ENCODE peak calls at places on chromosomes 12 and 14, in six cellular contexts. D is GM12891, F is HepG2, K is H1, I is GM12878, N is K562. S is an unnamed sample.

GRCh38 chr12:9699269-9699897 is 29.9 kb downstream of the CLEC2D start:
- DNase-seq in D (no peak), K (no peak), N (no peak), F (no peak), I (no peak), S (no peak)

GRCh38 chr14:96584199-96584906 is 82.2 kb downstream of the PAPOLA start:
- DNase-seq in D (peak; percentile 66), N (peak; percentile 76), F (peak; percentile 65), K (peak; percentile 43), I (no peak), S (peak; percentile 62)

GRCh38 chr14:45249847-45250575 is 3.0 kb downstream of the MIS18BP1 start:
- DNase-seq in F (peak; percentile 29), K (no peak), D (no peak), I (no peak), N (peak; percentile 37), S (no peak)

GRCh38 chr12:119749666-119750065 is 81.7 kb downstream of the PRKAB1 start:
- DNase-seq in K (no peak), I (no peak), N (no peak), D (no peak), F (no peak), S (no peak)

GRCh38 chr14:77031680-77032482 is 3.4 kb upstream of the IRF2BPL start:
- DNase-seq in K (no peak), F (no peak), D (no peak), N (no peak), I (no peak), S (no peak)

GRCh38 chr14:102540310-102541028 is 30.9 kb upstream of the ANKRD9 start:
- DNase-seq in D (no peak), N (no peak), K (no peak), I (no peak), F (peak; percentile 80), S (no peak)

GRCh38 chr14:50060871-50061663 is 55.3 kb downstream of the VCPKMT start:
- DNase-seq in D (no peak), N (peak; percentile 74), I (no peak), F (peak; percentile 89), K (no peak), S (peak; percentile 36)

GRCh38 chr12:93990832-93991748 is 157.3 kb upstream of the PLXNC1 start:
- DNase-seq in F (peak; percentile 45), I (no peak), D (no peak), K (peak; percentile 31), N (peak; percentile 44), S (no peak)

GRCh38 chr14:57412341-57412740 is 22.0 kb downstream of the NAA30 start:
- DNase-seq in F (no peak), I (no peak), D (no peak), N (no peak), K (no peak), S (no peak)
- TF ChIP-seq POLR2A in F (no peak), I (no peak), D (no peak), N (no peak), K (no peak), S (no peak)

DNA sequence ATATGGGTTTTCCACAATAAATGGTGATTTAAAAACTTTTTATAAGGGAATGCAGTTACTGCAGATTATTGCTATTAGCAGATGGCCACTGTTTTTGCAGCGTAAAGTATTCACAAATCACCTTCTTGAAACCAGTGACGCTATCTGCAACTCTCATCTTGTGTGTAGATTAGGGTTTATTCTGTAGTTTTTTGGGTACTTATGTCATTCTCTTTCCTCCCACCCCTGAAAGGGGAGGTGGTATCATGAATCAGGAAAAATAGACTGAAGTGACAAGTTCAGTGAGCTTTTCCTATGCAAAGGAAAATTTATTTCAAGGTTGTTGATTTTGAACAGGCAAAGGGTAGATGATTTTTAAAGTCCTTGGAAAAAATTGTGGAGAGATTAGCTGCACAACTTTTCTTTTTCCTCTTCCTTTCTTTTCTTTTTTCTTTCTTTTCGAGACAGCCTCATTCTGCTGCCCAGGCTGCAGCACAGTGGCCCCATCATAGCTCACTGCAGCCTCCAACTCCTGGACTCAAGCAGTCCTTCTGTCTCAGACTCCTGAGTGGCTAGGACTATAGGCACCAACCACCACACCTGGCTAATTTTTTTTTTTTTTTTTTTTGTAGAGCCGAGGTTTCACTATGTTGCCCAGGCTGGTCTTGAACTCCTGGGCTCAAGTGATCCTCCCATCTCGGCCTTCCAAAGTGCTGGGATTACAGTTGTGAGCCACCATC is 1.6 kb downstream of the FRS2 start:
- DNase-seq in K (no peak), N (peak; percentile 25), I (no peak), F (no peak), D (no peak), S (no peak)
- TF ChIP-seq TAF1 in K (no peak), N (no peak), I (no peak), F (no peak), D (no peak), S (no peak)

DNA sequence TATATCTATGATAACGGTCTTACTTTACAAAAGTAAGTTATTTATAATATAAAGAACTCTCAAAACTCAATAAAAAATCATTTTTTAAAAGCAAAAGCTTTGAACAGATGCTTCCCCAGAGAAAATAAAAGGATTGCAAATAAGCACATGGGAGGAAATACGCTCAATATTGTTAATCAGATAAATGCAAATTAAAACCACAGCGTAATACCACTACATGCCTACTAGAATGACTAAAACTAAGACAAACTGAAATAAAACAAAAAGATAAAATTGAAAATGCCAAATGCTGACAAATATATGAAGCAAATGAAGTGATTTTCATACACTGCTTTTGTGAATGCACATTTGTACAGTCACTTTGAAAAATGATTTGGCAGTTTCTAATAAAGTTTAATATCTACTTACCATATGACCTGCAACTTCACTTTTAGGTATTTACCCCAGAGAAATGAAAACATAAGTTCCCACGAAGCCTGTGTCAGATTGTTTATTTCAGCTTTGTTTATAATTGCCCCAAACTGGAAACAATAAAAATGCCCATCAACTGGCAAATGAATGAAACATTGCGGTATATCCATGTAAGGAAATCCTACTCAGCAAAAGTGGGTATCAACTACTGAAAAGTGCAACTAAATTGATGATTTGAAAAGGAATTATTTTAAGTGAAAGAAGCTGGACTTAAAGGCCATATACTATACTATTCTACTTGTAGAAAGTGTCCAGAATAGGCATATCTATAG is 1072.4 kb downstream of the TMTC2 start:
- DNase-seq in D (no peak), F (no peak), N (no peak), I (no peak), K (no peak), S (no peak)
- TF ChIP-seq POLR2AphosphoS5 in D (no peak), F (no peak), N (no peak), I (no peak), K (no peak), S (no peak)

GRCh38 chr12:57783466-57783801 is 847 bp downstream of the TSFM start:
- DNase-seq in I (no peak), D (no peak), N (no peak), K (no peak), F (no peak), S (no peak)

GRCh38 chr12:57781801-57782200 is 786 bp upstream of the TSFM start:
- DNase-seq in I (no peak), F (no peak), N (no peak), D (no peak), K (no peak), S (no peak)

GRCh38 chr12:57783861-57784260 is 1.3 kb downstream of the TSFM start:
- DNase-seq in D (no peak), F (no peak), K (no peak), N (no peak), I (no peak), S (no peak)

GRCh38 chr12:57782243-57782607 is 362 bp upstream of the TSFM start:
- DNase-seq in N (no peak), D (no peak), I (no peak), F (no peak), K (no peak), S (no peak)

GRCh38 chr12:57782608-57783465 is at the start of gene TSFM:
- DNase-seq in D (peak; percentile 74), N (peak; percentile 85), F (peak; percentile 85), K (peak; percentile 77), I (peak; percentile 68), S (peak; percentile 66)
- TF ChIP-seq POLR2A in D (peak; percentile 90), N (peak; percentile 97), F (peak; percentile 94), K (peak; percentile 96), I (peak; percentile 96), S (peak; percentile 92)

DNA sequence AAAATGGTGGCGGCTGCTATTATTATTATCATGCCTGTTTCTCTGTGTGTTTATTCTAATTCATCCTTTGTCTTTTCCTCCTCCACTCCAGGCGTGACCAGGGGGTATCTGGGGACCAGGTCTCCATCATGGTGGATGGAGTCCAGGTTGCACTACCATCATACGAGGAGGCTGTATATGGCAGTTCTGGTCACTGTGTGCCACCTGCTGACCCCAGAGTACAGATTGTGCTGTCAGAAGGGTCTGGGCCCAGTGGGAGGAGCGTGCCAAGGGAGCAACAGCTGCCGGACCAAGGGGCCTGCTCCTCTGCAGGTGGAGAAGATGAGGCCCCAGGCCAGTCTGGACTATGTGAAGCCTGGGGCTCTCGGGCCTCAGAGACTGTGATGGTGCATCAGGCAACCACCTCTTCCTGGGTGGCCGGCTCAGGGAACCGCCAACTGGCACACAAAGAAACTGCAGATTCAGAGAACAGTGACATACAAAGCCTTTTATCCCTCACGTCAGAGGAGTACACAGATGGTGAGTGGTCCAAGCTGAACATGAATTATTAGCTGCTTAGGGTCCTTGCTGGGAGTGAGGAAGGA is 58.3 kb upstream of the SRSF5 start:
- DNase-seq in D (no peak), F (peak; percentile 41), K (no peak), I (no peak), N (no peak), S (no peak)
- TF ChIP-seq TAF1 in D (no peak), F (no peak), K (no peak), I (no peak), N (no peak), S (no peak)

DNA sequence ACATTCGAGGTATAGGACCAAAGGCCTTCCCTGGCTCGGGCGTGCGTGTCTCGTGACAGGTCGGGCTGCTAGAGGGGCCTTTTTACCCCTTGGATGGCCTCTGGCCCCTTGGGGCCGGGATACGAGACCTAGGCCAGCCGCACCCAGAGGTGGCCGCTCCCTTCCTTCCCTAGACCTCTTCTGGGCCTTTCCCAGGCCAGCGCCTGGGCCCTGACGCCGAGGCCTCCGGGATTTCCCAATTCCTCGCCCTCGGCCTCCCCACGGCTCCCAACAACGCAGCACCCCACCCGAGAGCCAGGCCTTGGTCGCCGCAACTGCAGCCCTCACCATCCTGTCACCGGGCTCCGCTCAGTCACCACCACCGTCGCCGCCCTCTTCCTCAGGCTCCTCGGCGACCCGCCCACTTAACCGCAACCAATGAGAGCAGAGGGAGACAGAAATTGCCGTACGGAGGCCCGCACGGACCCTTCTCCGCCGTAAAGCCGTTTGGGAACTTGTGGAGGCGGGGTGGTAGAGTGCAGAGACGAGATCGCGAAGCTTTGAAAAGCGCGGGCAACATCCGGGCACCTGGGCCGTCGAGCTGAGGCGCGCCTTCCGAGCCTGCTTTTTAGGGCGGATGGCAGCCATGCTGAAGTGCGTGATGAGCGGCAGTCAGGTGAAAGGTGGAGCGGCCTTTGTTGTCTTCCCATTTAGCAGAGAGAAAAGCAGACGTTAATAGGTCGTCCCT is at the start of the genes RAD9B and VPS29:
- DNase-seq in K (peak; percentile 99), D (peak; percentile 81), I (peak; percentile 97), F (peak; percentile 94), N (peak; percentile 96), S (peak; percentile 85)
- TF ChIP-seq POLR2AphosphoS5 in K (no peak), D (peak; percentile 95), I (peak; percentile 95), F (peak; percentile 89), N (peak; percentile 96), S (peak; percentile 96)

S was measured in GM12892.